ENCODE peak calls at places on chromosomes 5 and 9, in nine cellular contexts. E is esophagus squamous epithelium, Q is small intestine, J is body of pancreas, G is transverse colon, I is tibial artery, D is mammary epithelial cell, C is suprapubic skin, P is psoas muscle. W is an unnamed sample.

GRCh38 chr5:141878186-141878770 is at the start of gene PCDH1:
- DNase-seq in E (no peak), Q (peak), J (peak), G (peak), I (peak), D (peak), C (no peak), P (no peak), W (peak)

GRCh38 chr5:114238771-114239313 is 123.0 kb upstream of the KCNN2 start:
- DNase-seq in E (no peak), Q (no peak), J (no peak), G (no peak), I (no peak), D (no peak), C (no peak), P (no peak), W (no peak)

GRCh38 chr5:149583394-149583793 is 2.1 kb downstream of the ARHGEF37 start:
- DNase-seq in E (no peak), Q (no peak), J (peak), G (peak), I (peak), D (no peak), C (no peak), P (no peak), W (no peak)

GRCh38 chr9:87878930-87879603 is 3.6 kb upstream of the SPATA31E1 start:
- DNase-seq in E (no peak), Q (peak), J (no peak), G (no peak), I (no peak), D (peak), C (no peak), P (no peak), W (no peak)

GRCh38 chr9:94656190-94656589 is 16.9 kb upstream of the FBP1 start:
- DNase-seq in E (peak), Q (no peak), J (peak), G (peak), I (no peak), D (no peak), C (no peak), P (no peak), W (no peak)

GRCh38 chr5:582936-583635 is 29.1 kb upstream of the CEP72 start:
- DNase-seq in E (no peak), Q (no peak), J (no peak), G (no peak), I (peak), D (no peak), C (no peak), P (no peak), W (no peak)

GRCh38 chr9:21752003-21752402 is 50.4 kb upstream of the MTAP start:
- DNase-seq in E (no peak), Q (no peak), J (no peak), G (no peak), I (no peak), D (no peak), C (no peak), P (no peak), W (no peak)

GRCh38 chr5:141560725-141561483 is 57.9 kb downstream of the DIAPH1 start:
- DNase-seq in E (peak), Q (peak), J (peak), G (peak), I (peak), D (peak), C (peak), P (peak), W (peak)

GRCh38 chr5:142886211-142886610 is 116.0 kb downstream of the ARHGAP26 start:
- DNase-seq in E (no peak), Q (no peak), J (no peak), G (no peak), I (no peak), D (no peak), C (no peak), P (no peak), W (no peak)

GRCh38 chr9:76987594-76988200 is 31.8 kb upstream of the FOXB2 start:
- DNase-seq in E (no peak), Q (peak), J (peak), G (peak), I (no peak), D (peak), C (no peak), P (no peak), W (no peak)

GRCh38 chr9:38094165-38094564 is 25.1 kb upstream of the SHB start:
- DNase-seq in E (no peak), Q (no peak), J (no peak), G (no peak), I (no peak), D (no peak), C (no peak), P (no peak), W (no peak)

GRCh38 chr5:52668544-52669185 is 119.1 kb upstream of the ITGA1 start:
- DNase-seq in E (no peak), Q (no peak), J (no peak), G (no peak), I (no peak), D (no peak), C (no peak), P (peak), W (no peak)

GRCh38 chr5:147748590-147748989 is 33.9 kb downstream of the JAKMIP2 start:
- DNase-seq in E (no peak), Q (no peak), J (no peak), G (no peak), I (no peak), D (no peak), C (no peak), P (no peak), W (no peak)

GRCh38 chr5:1505506-1506241 is 18.1 kb downstream of the LPCAT1 start:
- DNase-seq in E (no peak), Q (no peak), J (no peak), G (no peak), I (no peak), D (no peak), C (no peak), P (peak), W (peak)

GRCh38 chr5:107673106-107673367 is 2.3 kb upstream of the EFNA5 start:
- DNase-seq in E (no peak), Q (no peak), J (no peak), G (no peak), I (no peak), D (no peak), C (no peak), P (no peak), W (no peak)

GRCh38 chr5:107673368-107674136 is 2.8 kb upstream of the EFNA5 start:
- DNase-seq in E (no peak), Q (peak), J (peak), G (peak), I (peak), D (peak), C (peak), P (peak), W (peak)

GRCh38 chr5:107676702-107677101 is 6.0 kb upstream of the EFNA5 start:
- DNase-seq in E (no peak), Q (no peak), J (no peak), G (no peak), I (no peak), D (no peak), C (no peak), P (no peak), W (no peak)

GRCh38 chr5:107675201-107675600 is 4.5 kb upstream of the EFNA5 start:
- DNase-seq in E (no peak), Q (no peak), J (no peak), G (no peak), I (no peak), D (no peak), C (no peak), P (no peak), W (no peak)

DNA sequence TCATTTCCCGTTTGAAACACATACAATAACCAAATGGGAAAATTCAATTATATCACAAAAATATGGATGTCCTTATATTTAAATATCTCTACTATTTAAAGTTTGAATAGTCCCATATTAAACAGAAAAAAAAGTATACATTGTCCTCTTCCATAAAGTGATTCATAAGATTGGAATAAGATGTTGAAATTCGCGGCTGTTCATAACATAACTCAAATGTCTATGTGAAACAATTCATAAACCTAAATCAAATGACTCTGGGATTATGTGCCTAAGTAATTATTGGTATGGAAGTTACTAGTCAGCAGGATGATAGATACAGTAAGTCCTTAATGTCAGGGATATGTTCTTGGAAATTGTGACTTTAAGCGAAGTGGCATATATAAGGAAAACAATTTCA is 3.9 kb upstream of the EFNA5 start:
- DNase-seq in E (no peak), Q (no peak), J (no peak), G (no peak), I (no peak), D (peak), C (no peak), P (no peak), W (no peak)
- H3K27ac ChIP-seq in E (no peak), Q (no peak), J (no peak), G (no peak), I (no peak), D (no peak), C (no peak), P (no peak), W (no peak)

GRCh38 chr9:111662851-111663823 is 1.7 kb downstream of the GNG10 start:
- DNase-seq in E (no peak), Q (peak), J (no peak), G (no peak), I (no peak), D (peak), C (no peak), P (no peak), W (no peak)
- H3K4me3 ChIP-seq in E (peak), Q (no peak), J (no peak), G (no peak), I (no peak), D (peak), C (peak), P (peak), W (no peak)

GRCh38 chr5:139571966-139572365 is 10.8 kb downstream of the UBE2D2 start:
- DNase-seq in E (no peak), Q (no peak), J (no peak), G (no peak), I (no peak), D (no peak), C (no peak), P (no peak), W (no peak)
- H3K27ac ChIP-seq in E (no peak), Q (no peak), J (no peak), G (no peak), I (no peak), D (no peak), C (no peak), P (no peak), W (no peak)

DNA sequence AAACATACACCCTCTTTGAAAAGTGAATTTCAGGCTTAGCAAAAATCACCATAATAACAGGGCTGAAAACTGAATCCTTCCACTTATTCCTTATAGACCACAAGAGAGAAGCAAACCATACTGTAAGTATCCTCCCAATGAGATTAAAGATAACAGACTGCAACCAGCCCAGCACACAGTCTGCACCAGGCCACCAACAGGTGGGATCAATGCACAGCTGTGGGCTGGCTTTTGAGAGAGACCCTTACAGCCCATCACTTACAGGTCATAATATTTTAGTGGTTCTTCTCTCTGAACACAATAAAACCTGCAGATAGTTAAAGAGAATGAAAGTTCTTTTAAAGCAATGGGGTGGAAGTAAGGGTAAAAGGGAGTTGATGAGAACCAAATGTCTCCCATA is 376.2 kb upstream of the GRAMD2B start:
- DNase-seq in E (no peak), Q (no peak), J (no peak), G (no peak), I (no peak), D (no peak), C (no peak), P (no peak), W (no peak)
- H3K4me3 ChIP-seq in E (no peak), Q (no peak), J (no peak), G (no peak), I (no peak), D (no peak), C (no peak), P (no peak), W (no peak)